ENCODE peak calls at places on chromosomes 4 and X, in six cellular contexts. T is T-helper 1 cell; P is activated naive CD4-positive, alpha-beta T cell treated with anti-CD3 and anti-CD28 coated beads, Interleukin-2, amount 50 U/mL, for 72 hours; B is ovary; Q is fibroblast of mammary gland; K is NCI-H187. O is an unnamed sample.

GRCh38 chrX:154091678-154092077 is 5.8 kb downstream of the MECP2 start:
- DNase-seq in K (no peak), P (no peak), B (no peak), Q (no peak), T (no peak), O (no peak)

GRCh38 chrX:94414746-94415145 is 740.7 kb downstream of the FAM133A start:
- DNase-seq in B (no peak), T (no peak), K (no peak), Q (no peak), P (no peak), O (no peak)

GRCh38 chrX:54934058-54934457 is 13.4 kb downstream of the TRO start:
- DNase-seq in B (no peak), Q (no peak), K (no peak), P (no peak), T (no peak), O (no peak)

GRCh38 chr4:31325300-31325699 is 605.1 kb downstream of the PCDH7 start:
- DNase-seq in T (no peak), B (no peak), P (no peak), K (no peak), Q (no peak), O (no peak)

GRCh38 chrX:153632612-153632980 is 14.4 kb upstream of the DUSP9 start:
- DNase-seq in T (no peak), Q (no peak), K (no peak), B (no peak), P (no peak), O (no peak)

GRCh38 chr4:85092536-85092935 is 126.0 kb upstream of the WDFY3 start:
- DNase-seq in K (no peak), B (no peak), T (no peak), P (no peak), Q (no peak), O (no peak)

GRCh38 chr4:42809419-42810084 is 83.0 kb upstream of the GRXCR1 start:
- DNase-seq in B (no peak), T (no peak), K (no peak), P (no peak), Q (no peak), O (no peak)

GRCh38 chr4:99816611-99817309 is at the start of gene DAPP1:
- DNase-seq in T (peak), B (no peak), Q (no peak), P (peak), K (no peak), O (peak)

GRCh38 chr4:153634737-153635353 is 49.2 kb upstream of the TLR2 start:
- DNase-seq in T (no peak), P (no peak), K (no peak), B (no peak), Q (peak), O (no peak)

GRCh38 chrX:23779025-23779424 is 3.9 kb upstream of the SAT1 start:
- DNase-seq in T (no peak), P (no peak), K (no peak), B (no peak), Q (peak), O (peak)

GRCh38 chr4:154872198-154872597 is 91.1 kb downstream of the RBM46 start:
- DNase-seq in K (no peak), Q (no peak), P (no peak), T (no peak), B (no peak), O (no peak)

GRCh38 chr4:47425628-47426027 is 37.9 kb downstream of the COMMD8 start:
- DNase-seq in B (no peak), T (no peak), P (no peak), K (no peak), Q (no peak), O (no peak)

GRCh38 chr4:1403591-1404572 is 2.4 kb downstream of the NKX1-1 start:
- DNase-seq in T (no peak), K (no peak), B (peak), P (no peak), Q (no peak), O (no peak)

GRCh38 chr4:8315343-8316250 is 46.0 kb downstream of the HTRA3 start:
- DNase-seq in Q (peak), T (no peak), P (no peak), B (peak), K (no peak), O (peak)